ENCODE peak calls at places on chromosomes 3 and 15, in five cellular contexts. A is brain microvascular endothelial cell, W is colonic mucosa, T is heart left ventricle, Q is astrocyte of the spinal cord. Z is an unnamed sample.

GRCh38 chr15:47726399-47726823 is 9.1 kb downstream of the SEMA6D start:
- DNase-seq in A (no peak), W (no peak), T (no peak), Q (no peak), Z (no peak)

GRCh38 chr15:36208868-36209582 is 370.4 kb upstream of the CDIN1 start:
- DNase-seq in A (no peak), W (no peak), T (no peak), Q (peak), Z (no peak)

GRCh38 chr15:38564557-38565286 is at the start of gene RASGRP1:
- DNase-seq in A (peak), W (peak), T (peak), Q (peak), Z (no peak)

GRCh38 chr3:51434746-51435323 is 43.8 kb downstream of the RBM15B start:
- DNase-seq in A (peak), W (peak), T (peak), Q (peak), Z (peak)

GRCh38 chr3:149231876-149232275 is 10.2 kb upstream of the CP start:
- DNase-seq in A (no peak), W (no peak), T (no peak), Q (no peak), Z (no peak)

GRCh38 chr15:57422113-57422754 is 45.9 kb downstream of the CGNL1 start:
- DNase-seq in A (no peak), W (no peak), T (no peak), Q (no peak), Z (no peak)

GRCh38 chr3:172182797-172183196 is 143.4 kb downstream of the FNDC3B start:
- DNase-seq in A (no peak), W (no peak), T (no peak), Q (no peak), Z (no peak)

GRCh38 chr15:42955518-42955917 is 34.9 kb upstream of the TTBK2 start:
- DNase-seq in A (peak), W (no peak), T (no peak), Q (peak), Z (no peak)

GRCh38 chr15:59111267-59111666 is 6.3 kb downstream of the CCNB2 start:
- DNase-seq in A (no peak), W (no peak), T (no peak), Q (no peak), Z (no peak)

GRCh38 chr3:158434412-158435038 is 136.5 kb upstream of the MLF1 start:
- DNase-seq in A (peak), W (peak), T (peak), Q (peak), Z (peak)

GRCh38 chr15:50676799-50677483 is 9.7 kb downstream of the TRPM7 start:
- DNase-seq in A (peak), W (no peak), T (no peak), Q (peak), Z (no peak)

GRCh38 chr3:46406786-46407611 is at the start of the genes CCR5AS and CCRL2:
- DNase-seq in A (peak), W (peak), T (peak), Q (peak), Z (no peak)

GRCh38 chr3:150078983-150079739 is 108.5 kb upstream of the PFN2 start:
- DNase-seq in A (peak), W (no peak), T (no peak), Q (peak), Z (no peak)

GRCh38 chr3:71251156-71251775 is 332.3 kb downstream of the FOXP1 start:
- DNase-seq in A (peak), W (no peak), T (no peak), Q (peak), Z (no peak)

GRCh38 chr3:15295506-15295905 is 36.9 kb downstream of the SH3BP5 start:
- DNase-seq in A (no peak), W (no peak), T (no peak), Q (peak), Z (no peak)

GRCh38 chr3:195086341-195086740 is 184.6 kb downstream of the XXYLT1 start:
- DNase-seq in A (no peak), W (no peak), T (no peak), Q (no peak), Z (no peak)

GRCh38 chr15:91970142-91970541 is 116.6 kb downstream of the SLCO3A1 start:
- DNase-seq in A (no peak), W (peak), T (peak), Q (no peak), Z (no peak)
- H3K4me3 ChIP-seq in A (no peak), W (no peak), T (no peak), Q (no peak), Z (no peak)

GRCh38 chr15:77584201-77584600 is 48.5 kb downstream of the LINGO1 start:
- DNase-seq in A (no peak), W (no peak), T (no peak), Q (no peak), Z (no peak)
- TF ChIP-seq CTCF in A (peak), W (no peak), T (no peak), Q (peak), Z (no peak)

DNA sequence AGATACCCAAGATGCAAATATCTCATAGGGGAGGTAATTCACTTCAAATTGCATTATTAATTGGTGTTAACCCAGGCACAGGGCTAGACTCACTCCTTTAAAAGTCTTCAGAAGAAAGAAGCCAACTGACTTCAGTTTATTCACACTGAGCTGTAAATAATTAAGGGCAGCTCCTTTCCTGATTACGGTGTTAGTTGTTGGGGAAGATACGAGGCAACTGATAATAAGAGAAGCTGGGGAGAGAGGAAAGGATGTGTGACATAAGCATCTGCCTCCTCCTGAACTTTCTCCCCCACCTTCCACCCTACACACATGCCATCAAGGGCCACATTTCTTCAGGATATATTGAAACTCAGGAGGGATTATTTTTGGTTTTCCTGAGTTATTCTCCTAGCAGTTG is 47.5 kb downstream of the ADGRG7 start:
- DNase-seq in A (no peak), W (no peak), T (no peak), Q (no peak), Z (no peak)
- H3K4me3 ChIP-seq in A (no peak), W (no peak), T (no peak), Q (no peak), Z (no peak)

DNA sequence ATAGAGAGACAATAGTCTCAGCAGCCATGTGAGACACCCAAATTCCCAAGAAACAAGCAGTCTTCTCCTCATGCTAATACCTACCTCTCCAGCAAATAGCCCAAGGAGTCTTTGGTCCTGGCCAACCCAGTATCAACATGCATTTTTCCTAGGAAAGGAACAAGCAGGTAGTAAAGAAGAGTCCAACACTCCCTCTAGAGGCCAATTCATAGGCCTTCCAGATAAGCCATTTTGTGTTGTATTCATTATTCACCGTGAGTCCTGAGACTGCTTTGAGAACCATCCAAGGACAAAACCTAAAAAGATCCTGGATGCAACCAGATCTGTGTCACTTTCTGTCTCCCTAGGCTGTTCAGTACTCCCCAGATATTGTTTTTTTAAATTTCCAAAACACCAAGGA is 63.6 kb upstream of the SNTN start:
- DNase-seq in A (no peak), W (no peak), T (no peak), Q (no peak), Z (no peak)
- TF ChIP-seq CTCF in A (no peak), W (no peak), T (no peak), Q (no peak), Z (no peak)

GRCh38 chr3:111811811-111812210 is 47.3 kb upstream of the PHLDB2 start:
- DNase-seq in A (no peak), W (no peak), T (no peak), Q (no peak), Z (no peak)
- H3K4me3 ChIP-seq in A (no peak), W (no peak), T (no peak), Q (no peak), Z (no peak)

DNA sequence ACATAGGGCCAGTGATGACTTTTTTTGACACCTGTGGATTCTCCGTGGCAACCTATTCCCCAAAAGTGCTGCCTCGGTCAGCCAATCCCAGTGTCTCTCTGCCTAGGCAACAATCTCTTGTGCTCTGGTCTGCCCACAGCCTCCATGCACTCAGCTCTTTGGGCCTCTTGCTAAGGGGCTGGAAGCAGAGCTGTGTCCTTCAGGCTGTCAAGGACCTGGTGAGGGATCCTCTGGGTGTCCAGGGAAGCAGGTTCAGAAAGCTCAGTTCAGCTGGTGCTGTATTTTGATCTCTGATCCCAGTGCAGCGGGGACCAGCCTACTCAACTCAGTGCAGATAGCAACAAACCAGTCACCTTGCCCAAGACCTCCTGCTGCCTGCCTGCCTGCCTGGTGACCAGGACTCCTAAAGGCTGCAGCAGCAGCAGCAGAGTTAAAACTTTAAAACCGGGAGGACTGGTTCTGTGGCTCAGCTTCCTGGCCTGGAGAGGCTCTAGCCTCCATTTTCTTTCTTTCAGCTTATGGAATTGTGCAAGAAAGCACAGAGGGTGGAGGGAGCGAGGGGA is 6.2 kb downstream of the PAK6 start:
- DNase-seq in A (no peak), W (no peak), T (no peak), Q (no peak), Z (peak)
- TF ChIP-seq CTCF in A (no peak), W (no peak), T (no peak), Q (no peak), Z (no peak)

GRCh38 chr15:101511717-101512116 is 22.2 kb upstream of the PCSK6 start:
- DNase-seq in A (no peak), W (no peak), T (no peak), Q (no peak), Z (no peak)

GRCh38 chr15:101510212-101511197 is 21.0 kb upstream of the PCSK6 start:
- DNase-seq in A (no peak), W (no peak), T (no peak), Q (no peak), Z (no peak)

GRCh38 chr15:101505610-101506337 is 16.3 kb upstream of the PCSK6 start:
- DNase-seq in A (no peak), W (no peak), T (no peak), Q (no peak), Z (no peak)

GRCh38 chr15:101506491-101506890 is 17.0 kb upstream of the PCSK6 start:
- DNase-seq in A (no peak), W (no peak), T (no peak), Q (no peak), Z (no peak)

DNA sequence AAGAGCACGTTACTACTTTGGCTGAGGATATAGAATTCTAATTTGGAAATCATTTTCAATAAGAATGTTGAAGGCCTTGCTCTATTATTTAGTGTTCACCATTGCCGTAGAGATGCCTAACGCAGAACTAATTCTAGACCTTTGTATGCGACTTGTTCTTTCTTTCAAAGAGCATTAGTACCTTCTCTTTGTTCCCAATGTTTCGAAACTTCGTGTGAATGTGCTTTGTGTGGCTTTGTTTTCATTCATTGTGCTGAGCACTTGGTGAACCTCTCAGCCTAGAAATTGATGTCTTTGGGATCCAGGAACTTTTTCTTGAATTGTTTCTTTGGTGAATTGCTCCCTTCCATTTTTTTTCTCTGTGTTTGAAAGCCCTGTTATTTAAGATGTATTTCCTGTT is 19.8 kb upstream of the PCSK6 start:
- DNase-seq in A (no peak), W (no peak), T (no peak), Q (no peak), Z (no peak)
- H3K4me3 ChIP-seq in A (no peak), W (no peak), T (no peak), Q (no peak), Z (no peak)

GRCh38 chr3:17979911-17980310 is 237.5 kb upstream of the TBC1D5 start:
- DNase-seq in A (no peak), W (no peak), T (no peak), Q (no peak), Z (no peak)

GRCh38 chr3:17982211-17982880 is 239.9 kb upstream of the TBC1D5 start:
- DNase-seq in A (no peak), W (no peak), T (no peak), Q (no peak), Z (peak)

GRCh38 chr3:17983106-17983505 is 240.7 kb upstream of the TBC1D5 start:
- DNase-seq in A (no peak), W (no peak), T (no peak), Q (no peak), Z (no peak)

GRCh38 chr3:17974206-17974841 is 231.9 kb upstream of the TBC1D5 start:
- DNase-seq in A (no peak), W (no peak), T (no peak), Q (peak), Z (no peak)

GRCh38 chr3:17979248-17979647 is 236.8 kb upstream of the TBC1D5 start:
- DNase-seq in A (peak), W (no peak), T (no peak), Q (no peak), Z (no peak)
- TF ChIP-seq CTCF in A (peak), W (no peak), T (no peak), Q (no peak), Z (peak)

Z was measured in LNCaP clone FGC.